ENCODE peak calls at places on chromosomes 3 and 15, in seven cellular contexts. P is GM23338; F is cardiac muscle cell; M is uterus; N is osteoblast; C is CD8-positive, alpha-beta T cell; D is fibroblast of lung. Y is an unnamed sample. For H3K36me3, the result is how much of the 10 kb centered on the place peaks cover.

GRCh38 chr15:90582553-90582952 is 52.8 kb downstream of the CRTC3 start:
- DNase-seq in D (no peak), P (no peak), N (no peak), C (no peak), M (no peak), F (no peak), Y (no peak)

GRCh38 chr15:25250011-25250596 is 188.7 kb downstream of the UBE3A start:
- DNase-seq in F (no peak), P (no peak), D (no peak), N (peak), C (no peak), M (peak), Y (no peak)

GRCh38 chr15:100671858-100672543 is 69.6 kb downstream of the ASB7 start:
- DNase-seq in N (peak), C (no peak), P (peak), M (peak), F (peak), D (peak), Y (no peak)

GRCh38 chr3:150286390-150287147 is 121.5 kb upstream of the TSC22D2 start:
- DNase-seq in P (peak), C (no peak), N (no peak), F (peak), M (no peak), D (peak), Y (no peak)

GRCh38 chr3:37056826-37057225 is 63.5 kb downstream of the MLH1 start:
- DNase-seq in C (no peak), F (no peak), D (no peak), M (no peak), P (no peak), N (no peak), Y (no peak)

GRCh38 chr15:89654847-89655805 is at the start of gene KIF7:
- DNase-seq in N (peak), D (peak), F (peak), P (peak), C (no peak), M (peak), Y (peak)

GRCh38 chr3:11059090-11059798 is 66.7 kb downstream of the SLC6A1 start:
- DNase-seq in N (peak), C (no peak), P (peak), F (peak), M (peak), D (peak), Y (peak)

GRCh38 chr15:67823371-67824156 is 1.7 kb upstream of the SKOR1 start:
- DNase-seq in P (peak), F (no peak), M (no peak), C (no peak), D (no peak), N (no peak), Y (no peak)

GRCh38 chr3:32569540-32570425 is 875 bp downstream of the DYNC1LI1 start:
- DNase-seq in D (peak), M (peak), F (peak), P (peak), C (peak), N (peak), Y (peak)

GRCh38 chr3:5431811-5432378 is 244.4 kb downstream of the EDEM1 start:
- DNase-seq in N (no peak), D (no peak), M (no peak), C (no peak), F (no peak), P (no peak), Y (no peak)

GRCh38 chr3:194176274-194176991 is 40.5 kb downstream of the HES1 start:
- DNase-seq in F (peak), N (no peak), C (no peak), P (peak), D (peak), M (no peak), Y (no peak)

GRCh38 chr3:105157016-105157765 is 209.5 kb upstream of the ALCAM start:
- DNase-seq in C (no peak), D (no peak), P (peak), M (no peak), N (no peak), F (no peak), Y (no peak)

GRCh38 chr15:25059698-25060471 is 105.1 kb downstream of the SNRPN start:
- DNase-seq in P (no peak), C (no peak), F (no peak), M (peak), N (peak), D (no peak), Y (peak)

GRCh38 chr3:108459225-108459624 is 51.2 kb downstream of the MYH15 start:
- DNase-seq in N (no peak), C (no peak), M (no peak), F (no peak), D (no peak), P (no peak), Y (no peak)

GRCh38 chr3:108468577-108468976 is 41.8 kb downstream of the MYH15 start:
- DNase-seq in C (no peak), D (no peak), N (no peak), P (no peak), F (no peak), M (no peak), Y (no peak)

GRCh38 chr3:108461641-108462040 is 48.8 kb downstream of the MYH15 start:
- DNase-seq in C (no peak), D (peak), F (no peak), N (no peak), M (no peak), P (no peak), Y (no peak)

GRCh38 chr3:108462899-108463298 is 47.5 kb downstream of the MYH15 start:
- DNase-seq in N (no peak), M (no peak), P (no peak), D (peak), F (no peak), C (no peak), Y (no peak)
- TF ChIP-seq CTCF in N (no peak), M (no peak), P (no peak), D (no peak), F (no peak), C (no peak), Y (no peak)

DNA sequence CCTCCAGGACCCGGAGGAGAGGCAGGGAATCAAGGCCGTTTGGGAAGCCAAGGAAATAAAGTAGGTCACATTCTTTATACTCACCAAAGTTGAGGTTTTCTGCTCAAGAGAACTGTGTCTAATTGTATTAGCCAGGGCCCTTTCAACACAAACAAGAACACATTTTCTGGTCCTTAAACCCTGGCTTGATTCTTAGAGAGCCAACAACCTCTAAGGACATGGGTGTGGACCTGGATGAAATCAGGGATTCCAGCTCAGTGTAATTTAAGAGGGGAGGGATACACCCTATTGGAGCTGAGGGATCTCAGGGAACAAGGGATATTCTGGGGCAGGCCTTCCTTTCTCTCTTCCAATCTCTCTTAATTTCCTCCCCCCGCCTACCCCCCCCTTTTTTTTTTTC is 104.8 kb downstream of the COL6A6 start:
- DNase-seq in C (no peak), D (no peak), F (no peak), N (no peak), M (no peak), P (no peak), Y (no peak)
- H3K4me3 ChIP-seq in C (no peak), D (no peak), F (no peak), N (no peak), M (no peak), P (no peak), Y (no peak)

GRCh38 chr15:88649753-88650551 is 11.1 kb downstream of the ISG20 start:
- DNase-seq in N (no peak), C (no peak), F (peak), D (no peak), M (no peak), P (no peak), Y (peak)

GRCh38 chr15:88649286-88649733 is 10.5 kb downstream of the ISG20 start:
- DNase-seq in N (peak), F (no peak), P (no peak), D (peak), C (peak), M (no peak), Y (peak)

GRCh38 chr15:88646951-88647350 is 8.1 kb downstream of the ISG20 start:
- DNase-seq in M (no peak), P (no peak), D (no peak), N (no peak), C (no peak), F (no peak), Y (peak)

GRCh38 chr15:88647362-88648105 is 8.7 kb downstream of the ISG20 start:
- DNase-seq in F (no peak), N (no peak), M (no peak), C (no peak), P (no peak), D (no peak), Y (peak)

DNA sequence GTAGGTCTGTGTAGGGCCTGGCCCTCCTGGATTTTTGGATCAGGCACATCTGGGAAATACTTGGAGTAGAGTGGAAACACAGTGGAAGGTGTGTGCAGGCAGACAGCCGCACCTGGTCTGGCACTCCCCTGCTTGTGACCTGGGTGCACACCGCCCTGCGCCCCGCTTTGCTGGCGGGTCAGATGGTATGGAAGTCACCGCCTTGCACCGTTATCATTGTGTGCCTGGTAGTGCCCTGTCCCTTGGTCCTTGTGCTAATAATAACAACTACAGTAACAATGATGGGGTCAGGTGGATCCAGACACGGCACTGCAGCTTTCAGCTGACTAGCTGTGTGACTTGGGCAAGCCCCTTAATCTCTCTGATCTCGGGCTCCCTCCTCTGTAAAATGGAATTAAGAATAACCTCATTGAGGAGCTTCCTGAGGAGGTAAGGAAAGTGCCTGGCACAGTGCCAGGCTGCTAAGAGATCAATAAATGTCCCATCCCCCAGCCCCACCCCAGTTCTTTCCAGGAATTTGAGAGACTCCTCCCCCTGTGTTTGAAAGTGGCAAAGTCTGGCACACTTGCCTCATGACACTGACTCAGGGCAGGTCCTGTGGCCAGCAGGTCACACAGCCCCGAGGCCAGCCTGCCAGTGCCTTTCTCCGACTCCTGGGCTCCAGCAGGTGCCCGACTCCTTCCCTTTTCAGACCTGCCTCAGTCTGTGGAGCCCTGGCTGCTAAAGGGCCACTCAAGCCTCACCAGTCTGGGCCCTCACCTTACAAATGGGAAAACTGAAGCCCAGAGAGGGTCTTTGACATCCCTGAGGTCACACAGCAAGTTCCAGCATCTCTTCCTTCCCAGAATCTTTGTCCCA is 9.8 kb downstream of the ISG20 start:
- DNase-seq in N (no peak), M (no peak), C (no peak), F (no peak), D (peak), P (no peak), Y (no peak)
- H3K36me3 ChIP-seq in N (under half), M (under half), C (under half), F (under half), D (under half), P (under half), Y (under half)

GRCh38 chr15:44710236-44711088 is 661 bp downstream of the PATL2 start:
- DNase-seq in N (no peak), D (peak), C (no peak), F (no peak), P (peak), M (no peak), Y (peak)
- TF ChIP-seq CTCF in N (peak), D (peak), C (peak), F (peak), P (peak), M (peak), Y (no peak)

DNA sequence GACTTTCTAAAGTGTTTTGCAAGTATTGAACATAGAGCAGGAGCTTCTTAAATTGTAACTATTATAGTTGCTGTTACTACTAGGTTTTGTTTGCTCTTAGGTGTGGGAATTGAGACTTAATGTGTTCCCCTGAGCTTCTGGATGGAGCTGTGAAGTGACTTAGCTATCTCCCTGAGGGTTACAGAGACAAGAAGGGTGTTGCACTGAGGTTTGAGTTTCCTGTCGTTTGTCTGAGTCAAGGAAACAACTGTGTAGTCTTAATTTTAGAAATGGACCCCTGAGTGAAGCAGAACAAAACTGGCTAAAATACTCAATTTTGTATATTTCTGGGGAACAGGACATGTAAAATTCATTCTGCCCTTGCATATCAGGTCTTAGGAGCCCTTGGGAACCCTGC is 20.4 kb downstream of the TTC21A start:
- DNase-seq in F (no peak), P (no peak), C (no peak), M (no peak), N (no peak), D (no peak), Y (no peak)
- H3K4me3 ChIP-seq in F (no peak), P (no peak), C (no peak), M (no peak), N (no peak), D (no peak), Y (no peak)

GRCh38 chr15:51721199-51721960 is 16.1 kb downstream of the LYSMD2 start:
- DNase-seq in F (no peak), D (no peak), M (no peak), C (no peak), N (no peak), P (no peak), Y (no peak)
- H3K36me3 ChIP-seq in F (under half), D (under half), M (under half), C (under half), N (under half), P (under half), Y (under half)

GRCh38 chr3:103440539-103441113 is 1005.8 kb downstream of the ZPLD1 start:
- DNase-seq in P (peak), D (peak), N (no peak), M (no peak), C (no peak), F (peak), Y (no peak)
- TF ChIP-seq CTCF in P (no peak), D (no peak), N (no peak), M (no peak), C (no peak), F (no peak), Y (no peak)

GRCh38 chr15:95259513-95259912 is 1028.2 kb downstream of the MCTP2 start:
- DNase-seq in D (peak), C (peak), P (peak), N (peak), F (peak), M (peak), Y (peak)
- H3K4me3 ChIP-seq in D (no peak), C (no peak), P (no peak), N (no peak), F (no peak), M (no peak), Y (no peak)

Y was measured in tibial artery.